ENCODE peak calls at places on chromosomes 11 and 22, in seven cellular contexts. K is breast epithelium, J is PC-3, E is mesendoderm, Y is lower lobe of right lung, Q is psoas muscle, D is left ventricle myocardium inferior. F is an unnamed sample.
A peak's percentile ranks its signal among the peaks of the same experiment; 100 is the strongest.

GRCh38 chr11:120720760-120721159 is 209.2 kb downstream of the GRIK4 start:
- DNase-seq in K (no peak), J (no peak), E (no peak), Y (no peak), Q (no peak), D (no peak), F (no peak)

GRCh38 chr22:32829451-32829851 is 27.9 kb downstream of the TIMP3 start:
- DNase-seq in K (no peak), J (no peak), E (no peak), Y (no peak), Q (no peak), D (no peak), F (no peak)

GRCh38 chr11:2671748-2672147 is 28.0 kb downstream of the KCNQ1OT1 start:
- DNase-seq in K (peak; percentile 12), J (no peak), E (no peak), Y (no peak), Q (no peak), D (no peak), F (no peak)

GRCh38 chr11:65424200-65425104 is 1.9 kb downstream of the NEAT1 start:
- DNase-seq in K (peak; percentile 67), J (peak; percentile 42), E (no peak), Y (peak; percentile 57), Q (peak; percentile 63), D (peak; percentile 50), F (no peak)

GRCh38 chr11:43579171-43579918 is 101.2 kb upstream of the HSD17B12 start:
- DNase-seq in K (no peak), J (peak; percentile 59), E (peak; percentile 79), Y (no peak), Q (no peak), D (no peak), F (peak; percentile 67)

GRCh38 chr22:40533712-40534378 is 102.7 kb downstream of the MRTFA start:
- DNase-seq in K (no peak), J (peak; percentile 62), E (peak; percentile 79), Y (no peak), Q (no peak), D (no peak), F (peak; percentile 22)

GRCh38 chr11:10158461-10158860 is 135.6 kb downstream of the SBF2 start:
- DNase-seq in K (no peak), J (peak; percentile 70), E (no peak), Y (no peak), Q (no peak), D (no peak), F (no peak)

GRCh38 chr11:33588056-33588455 is 112.6 kb downstream of the C11orf91 start:
- DNase-seq in K (no peak), J (no peak), E (no peak), Y (no peak), Q (no peak), D (no peak), F (no peak)

GRCh38 chr22:21796863-21797262 is 61.3 kb upstream of the YPEL1 start:
- DNase-seq in K (no peak), J (no peak), E (no peak), Y (no peak), Q (no peak), D (no peak), F (peak; percentile 69)

GRCh38 chr11:64131657-64132387 is 34.1 kb downstream of the MACROD1 start:
- DNase-seq in K (no peak), J (no peak), E (peak; percentile 21), Y (peak; percentile 67), Q (no peak), D (no peak), F (peak; percentile 96)

GRCh38 chr11:60785136-60785535 is at the start of gene MS4A10:
- DNase-seq in K (no peak), J (no peak), E (no peak), Y (peak; percentile 22), Q (no peak), D (no peak), F (no peak)

GRCh38 chr11:67062526-67063373 is 6.1 kb downstream of the RHOD start:
- DNase-seq in K (no peak), J (peak; percentile 92), E (no peak), Y (no peak), Q (no peak), D (no peak), F (no peak)

GRCh38 chr22:39439170-39439569 is 17.6 kb upstream of the MGAT3 start:
- DNase-seq in K (no peak), J (peak; percentile 58), E (no peak), Y (no peak), Q (no peak), D (no peak), F (no peak)

DNA sequence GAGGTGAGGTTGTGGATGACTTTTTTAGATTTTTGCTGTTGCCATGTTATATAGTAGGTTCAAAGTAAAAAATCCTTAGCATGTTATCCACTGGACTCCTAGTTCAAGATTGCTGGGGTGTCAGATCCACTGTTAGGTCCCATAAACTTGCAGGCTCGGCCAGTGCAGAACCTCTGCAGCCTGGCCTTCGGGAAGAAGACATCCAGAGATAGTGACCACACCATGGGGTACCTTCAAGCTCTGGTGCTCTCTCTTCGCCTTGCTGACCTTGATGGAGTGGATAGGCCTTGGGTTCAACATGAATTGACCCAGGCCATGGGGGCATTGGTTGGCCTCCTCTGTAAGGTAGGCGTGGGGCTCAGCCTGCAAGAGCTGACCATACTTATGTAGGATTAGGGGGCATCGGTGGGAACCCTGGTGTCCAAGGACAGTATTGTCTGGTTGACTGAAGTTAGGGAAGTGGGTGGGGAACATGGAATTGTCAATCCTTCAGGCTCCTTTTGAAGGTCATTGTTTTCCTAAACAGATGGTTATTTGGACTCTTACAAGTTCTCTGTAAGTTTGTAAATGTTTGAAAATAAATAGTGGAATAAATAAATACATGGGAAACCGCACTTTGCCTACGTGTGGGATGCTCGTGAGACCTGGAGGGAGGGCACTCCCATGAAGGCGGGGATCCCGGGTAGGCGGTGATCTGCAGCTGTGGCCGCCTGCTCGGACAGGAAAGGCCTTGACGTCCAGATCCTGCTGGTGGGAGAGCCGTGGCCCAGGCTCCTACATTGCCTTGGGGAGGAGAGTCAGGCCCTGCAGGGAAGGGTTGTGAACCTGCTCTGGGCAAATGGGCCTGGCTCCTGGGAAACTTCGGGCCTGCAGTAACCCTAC is 37.1 kb downstream of the BCR start:
- DNase-seq in K (no peak), J (no peak), E (no peak), Y (peak; percentile 59), Q (no peak), D (peak; percentile 43), F (no peak)
- H3K4me3 ChIP-seq in K (no peak overlapping the region), J (no peak overlapping the region), E (no peak overlapping the region), Y (no peak overlapping the region), Q (no peak overlapping the region), D (no peak overlapping the region), F (no peak overlapping the region)

GRCh38 chr22:46936378-46936916 is 174.0 kb downstream of the TBC1D22A start:
- DNase-seq in K (no peak), J (no peak), E (no peak), Y (no peak), Q (peak; percentile 43), D (no peak), F (no peak)
- H3K27ac ChIP-seq in K (no peak overlapping the region), J (no peak overlapping the region), E (no peak overlapping the region), Y (no peak overlapping the region), Q (peak overlapping the region; percentile 9), D (peak overlapping the region; percentile 17), F (no peak overlapping the region)

DNA sequence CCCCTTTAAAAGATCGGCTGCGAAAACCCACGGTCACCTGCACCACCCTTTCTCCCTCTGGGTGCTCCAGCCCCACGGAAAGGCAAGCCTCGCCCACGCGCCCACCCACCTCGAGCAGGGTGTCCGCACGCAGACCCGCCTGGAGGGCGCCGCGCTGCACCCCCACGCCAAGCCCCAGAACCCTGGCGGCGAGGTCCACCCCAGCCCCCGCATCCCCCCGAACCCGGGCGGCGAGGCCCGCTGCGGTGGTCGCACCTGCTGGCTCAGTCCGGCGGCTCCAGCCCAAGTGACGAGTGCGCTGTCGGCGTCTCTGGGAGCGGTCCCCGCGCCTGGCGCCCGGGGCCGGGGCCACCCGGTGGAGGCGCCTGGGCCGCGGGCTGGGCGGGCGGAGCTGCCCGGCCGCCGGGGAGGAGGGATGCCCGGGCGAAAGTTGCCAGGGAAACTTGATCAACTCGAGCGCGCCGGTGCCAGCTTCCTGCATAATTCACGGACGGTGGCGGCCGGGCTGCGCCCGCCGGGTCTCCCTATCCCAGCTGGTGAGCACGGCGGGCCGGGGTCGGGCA is 1.1 kb downstream of the SHANK2 start:
- DNase-seq in K (peak; percentile 62), J (peak; percentile 41), E (no peak), Y (peak; percentile 61), Q (no peak), D (no peak), F (no peak)
- H3K4me3 ChIP-seq in K (no peak overlapping the region), J (peak overlapping the region; percentile 95), E (peak overlapping the region; percentile 23), Y (peak overlapping the region; percentile 62), Q (peak overlapping the region; percentile 50), D (peak overlapping the region; percentile 57), F (no peak overlapping the region)

GRCh38 chr11:44899959-44900358 is 50.7 kb downstream of the TP53I11 start:
- DNase-seq in K (no peak), J (peak; percentile 39), E (peak; percentile 91), Y (no peak), Q (no peak), D (no peak), F (peak; percentile 78)
- H3K27ac ChIP-seq in K (no peak overlapping the region), J (no peak overlapping the region), E (no peak overlapping the region), Y (no peak overlapping the region), Q (no peak overlapping the region), D (no peak overlapping the region), F (no peak overlapping the region)